ENCODE peak calls at places on chromosomes 1 and 21, in five cellular contexts. R, V, J, G and U are unnamed samples.

GRCh38 chr1:111030590-111030989 is 66.9 kb upstream of the LRIF1 start:
- DNase-seq in G (no peak), V (peak; percentile 46), J (no peak), R (peak; percentile 24), U (peak; percentile 78)

GRCh38 chr1:236608930-236609726 is 4.8 kb upstream of the HEATR1 start:
- DNase-seq in G (no peak), R (peak; percentile 35), J (peak; percentile 51), V (no peak), U (peak; percentile 68)

GRCh38 chr1:88398338-88398737 is 285.7 kb upstream of the PKN2 start:
- DNase-seq in V (no peak), R (no peak), G (no peak), J (no peak), U (no peak)

GRCh38 chr1:214957330-214958137 is 125.0 kb upstream of the KCNK2 start:
- DNase-seq in R (peak; percentile 23), V (peak; percentile 64), G (no peak), J (no peak), U (no peak)

GRCh38 chr1:230495891-230496385 is 69.8 kb upstream of the PGBD5 start:
- DNase-seq in V (no peak), J (no peak), G (peak; percentile 75), R (no peak), U (no peak)

GRCh38 chr21:26167593-26167992 is 3.0 kb downstream of the APP start:
- DNase-seq in V (no peak), R (no peak), G (no peak), J (no peak), U (no peak)

GRCh38 chr1:113912594-113913311 is 7.6 kb downstream of the DCLRE1B start:
- DNase-seq in J (no peak), V (no peak), R (peak; percentile 43), G (no peak), U (peak; percentile 82)

GRCh38 chr21:38486705-38487104 is 11.6 kb downstream of the ERG start:
- DNase-seq in V (no peak), J (no peak), G (no peak), R (no peak), U (no peak)

GRCh38 chr1:45995298-45995697 is 137.1 kb downstream of the PIK3R3 start:
- DNase-seq in V (no peak), G (no peak), R (no peak), J (no peak), U (no peak)

GRCh38 chr1:109263234-109263596 is 13.9 kb downstream of the CELSR2 start:
- DNase-seq in J (no peak), G (no peak), R (no peak), V (no peak), U (no peak)

GRCh38 chr1:178940022-178940765 is 69.3 kb upstream of the ANGPTL1 start:
- DNase-seq in V (no peak), R (no peak), G (peak; percentile 55), J (no peak), U (no peak)

GRCh38 chr21:46097826-46098286 is at the start of gene COL6A2:
- DNase-seq in R (peak; percentile 35), G (peak; percentile 92), J (peak; percentile 61), V (peak; percentile 59), U (no peak)

GRCh38 chr1:222009105-222009730 is 267.3 kb upstream of the DUSP10 start:
- DNase-seq in R (no peak), J (no peak), G (peak; percentile 53), V (peak; percentile 30), U (peak; percentile 30)

GRCh38 chr1:64845831-64846425 is 101.1 kb downstream of the RAVER2 start:
- DNase-seq in J (no peak), R (no peak), G (no peak), V (no peak), U (no peak)

GRCh38 chr1:30976143-30976542 is 67.6 kb upstream of the SDC3 start:
- DNase-seq in G (no peak), R (no peak), J (no peak), V (no peak), U (no peak)

GRCh38 chr1:223810586-223810985 is 35.2 kb downstream of the TP53BP2 start:
- DNase-seq in V (no peak), J (no peak), G (no peak), R (no peak), U (no peak)

GRCh38 chr1:5430911-5431310 is 561.3 kb downstream of the NPHP4 start:
- DNase-seq in G (no peak), R (no peak), J (no peak), V (no peak), U (no peak)

GRCh38 chr1:204287466-204287881 is 72.3 kb downstream of the PLEKHA6 start:
- DNase-seq in G (no peak), R (no peak), J (no peak), V (no peak), U (no peak)

GRCh38 chr1:27004471-27005165 is 8.0 kb downstream of the TENT5B start:
- DNase-seq in G (no peak), V (no peak), R (no peak), J (no peak), U (no peak)

GRCh38 chr1:243790404-243790803 is 59.6 kb downstream of the AKT3 start:
- DNase-seq in J (no peak), V (no peak), R (no peak), G (no peak), U (no peak)

GRCh38 chr1:46342084-46342656 is 1.6 kb downstream of the NSUN4 start:
- DNase-seq in R (no peak), J (no peak), G (no peak), V (no peak), U (peak; percentile 50)

GRCh38 chr21:42746593-42747266 is 93.3 kb downstream of the PDE9A start:
- DNase-seq in G (no peak), R (peak; percentile 30), V (no peak), J (peak; percentile 50), U (no peak)

GRCh38 chr1:162914601-162915000 is 53.6 kb upstream of the CCDC190 start:
- DNase-seq in J (no peak), G (no peak), V (no peak), R (no peak), U (no peak)

GRCh38 chr1:162916407-162916806 is 55.4 kb upstream of the CCDC190 start:
- DNase-seq in V (no peak), J (no peak), G (no peak), R (no peak), U (no peak)

GRCh38 chr1:162910161-162910560 is 49.2 kb upstream of the CCDC190 start:
- DNase-seq in J (no peak), G (no peak), R (no peak), V (no peak), U (no peak)

GRCh38 chr1:162912061-162912667 is 51.2 kb upstream of the CCDC190 start:
- DNase-seq in G (no peak), J (no peak), V (no peak), R (no peak), U (no peak)

GRCh38 chr1:162913345-162913744 is 52.4 kb upstream of the CCDC190 start:
- DNase-seq in V (no peak), R (no peak), G (no peak), J (no peak), U (no peak)
- TF ChIP-seq POLR2A in V (no peak), R (no peak), G (no peak), J (no peak), U (no peak)

GRCh38 chr1:15942661-15943514 is 33.0 kb downstream of the ZBTB17 start:
- DNase-seq in R (no peak), G (no peak), J (no peak), V (no peak), U (no peak)

GRCh38 chr1:15945011-15945831 is 30.7 kb downstream of the ZBTB17 start:
- DNase-seq in J (no peak), G (no peak), V (no peak), R (peak; percentile 36), U (no peak)

GRCh38 chr1:15944308-15945010 is 31.4 kb downstream of the ZBTB17 start:
- DNase-seq in J (no peak), R (no peak), V (no peak), G (no peak), U (no peak)

GRCh38 chr1:15941899-15942660 is 33.8 kb downstream of the ZBTB17 start:
- DNase-seq in V (no peak), G (no peak), R (peak; percentile 25), J (no peak), U (no peak)

GRCh38 chr1:15943515-15944307 is 32.2 kb downstream of the ZBTB17 start:
- DNase-seq in G (no peak), R (no peak), J (no peak), V (no peak), U (no peak)
- TF ChIP-seq POLR2A in G (no peak), R (no peak), J (no peak), V (no peak), U (no peak)

DNA sequence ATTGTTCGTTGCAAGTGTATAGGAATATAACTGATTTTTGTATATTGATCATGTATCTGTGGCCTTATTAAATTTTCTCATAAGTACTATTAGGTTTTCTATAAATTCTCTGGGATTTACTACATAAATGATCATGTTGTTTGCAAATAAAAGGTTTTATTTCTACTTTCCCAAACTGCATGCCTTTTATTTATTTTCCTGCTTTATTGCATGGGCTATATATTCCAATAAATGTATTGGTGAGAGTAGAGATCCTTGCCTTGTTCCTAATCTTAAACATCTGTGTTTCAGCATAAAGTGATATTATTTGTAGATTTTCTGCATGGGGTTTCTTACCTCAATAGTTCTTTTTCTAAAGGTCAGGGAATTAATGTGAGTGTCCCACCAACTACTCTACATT is 107.0 kb upstream of the CD55 start:
- DNase-seq in R (no peak), J (no peak), G (no peak), V (no peak), U (no peak)
- TF ChIP-seq POLR2A in R (no peak), J (no peak), G (no peak), V (no peak), U (no peak)

GRCh38 chr1:150696995-150697927 is at the start of gene GOLPH3L:
- DNase-seq in V (peak; percentile 92), R (peak; percentile 95), J (peak; percentile 90), G (peak; percentile 97), U (peak; percentile 98)
- TF ChIP-seq POLR2A in V (peak; percentile 71), R (peak; percentile 58), J (peak; percentile 82), G (no peak), U (peak; percentile 79)

GRCh38 chr1:192477630-192478029 is 97.9 kb upstream of the RGS1 start:
- DNase-seq in J (no peak), G (no peak), R (no peak), V (no peak), U (peak; percentile 26)
- TF ChIP-seq POLR2A in J (no peak), G (no peak), R (no peak), V (no peak), U (no peak)

GRCh38 chr1:32427264-32427963 is 33.2 kb upstream of the BSDC1 start:
- DNase-seq in J (no peak), V (no peak), G (no peak), R (no peak), U (no peak)

GRCh38 chr1:32426489-32427255 is 32.4 kb upstream of the BSDC1 start:
- DNase-seq in R (no peak), G (no peak), V (no peak), J (no peak), U (no peak)

GRCh38 chr1:32431736-32432400 is 33.0 kb upstream of the ZBTB8B start:
- DNase-seq in J (no peak), G (no peak), V (no peak), R (no peak), U (no peak)
- TF ChIP-seq POLR2A in J (no peak), G (no peak), V (no peak), R (no peak), U (no peak)